ENCODE peak calls at places on chromosomes 6 and 20, in six cellular contexts. One of them, this sample, is unnamed.

GRCh38 chr20:42260216-42260615 is 642.0 kb upstream of the CHD6 start:
- DNase-seq in cardiac fibroblast: no peak
- DNase-seq in HFFc6: no peak
- DNase-seq in esophagus squamous epithelium: no peak
- DNase-seq in RWPE1: no peak
- DNase-seq in AG09309: no peak
- DNase-seq in this sample: no peak

GRCh38 chr20:4136078-4136966 is 121.0 kb upstream of the RNF24 start:
- DNase-seq in cardiac fibroblast: peak
- DNase-seq in HFFc6: no peak
- DNase-seq in esophagus squamous epithelium: no peak
- DNase-seq in RWPE1: no peak
- DNase-seq in AG09309: no peak
- DNase-seq in this sample: no peak

GRCh38 chr6:21019614-21020013 is 485.4 kb downstream of the CDKAL1 start:
- DNase-seq in cardiac fibroblast: peak
- DNase-seq in HFFc6: no peak
- DNase-seq in esophagus squamous epithelium: no peak
- DNase-seq in RWPE1: no peak
- DNase-seq in AG09309: no peak
- DNase-seq in this sample: no peak

GRCh38 chr20:17541596-17541995 is 10.4 kb upstream of the BFSP1 start:
- DNase-seq in cardiac fibroblast: no peak
- DNase-seq in HFFc6: no peak
- DNase-seq in esophagus squamous epithelium: no peak
- DNase-seq in RWPE1: no peak
- DNase-seq in AG09309: no peak
- DNase-seq in this sample: no peak

GRCh38 chr6:35037289-35038038 is 103.7 kb downstream of the TCP11 start:
- DNase-seq in cardiac fibroblast: no peak
- DNase-seq in HFFc6: no peak
- DNase-seq in esophagus squamous epithelium: no peak
- DNase-seq in RWPE1: no peak
- DNase-seq in AG09309: no peak
- DNase-seq in this sample: no peak

GRCh38 chr6:22613695-22614094 is 44.3 kb downstream of the HDGFL1 start:
- DNase-seq in cardiac fibroblast: peak
- DNase-seq in HFFc6: no peak
- DNase-seq in esophagus squamous epithelium: no peak
- DNase-seq in RWPE1: no peak
- DNase-seq in AG09309: peak
- DNase-seq in this sample: peak

GRCh38 chr6:118748311-118749062 is 97.1 kb upstream of the CEP85L start:
- DNase-seq in cardiac fibroblast: no peak
- DNase-seq in HFFc6: peak
- DNase-seq in esophagus squamous epithelium: no peak
- DNase-seq in RWPE1: no peak
- DNase-seq in AG09309: no peak
- DNase-seq in this sample: peak

GRCh38 chr6:84274856-84275255 is 47.4 kb upstream of the CEP162 start:
- DNase-seq in cardiac fibroblast: no peak
- DNase-seq in HFFc6: no peak
- DNase-seq in esophagus squamous epithelium: no peak
- DNase-seq in RWPE1: no peak
- DNase-seq in AG09309: no peak
- DNase-seq in this sample: peak

GRCh38 chr6:138654715-138655634 is 118.6 kb upstream of the CCDC28A start:
- DNase-seq in cardiac fibroblast: peak
- DNase-seq in HFFc6: peak
- DNase-seq in esophagus squamous epithelium: no peak
- DNase-seq in RWPE1: peak
- DNase-seq in AG09309: no peak
- DNase-seq in this sample: peak

GRCh38 chr20:46056970-46057855 is 28.2 kb downstream of the SLC12A5 start:
- DNase-seq in cardiac fibroblast: peak
- DNase-seq in HFFc6: peak
- DNase-seq in esophagus squamous epithelium: no peak
- DNase-seq in RWPE1: peak
- DNase-seq in AG09309: no peak
- DNase-seq in this sample: peak

GRCh38 chr6:11366183-11366933 is 133.9 kb upstream of the NEDD9 start:
- DNase-seq in cardiac fibroblast: no peak
- DNase-seq in HFFc6: no peak
- DNase-seq in esophagus squamous epithelium: no peak
- DNase-seq in RWPE1: no peak
- DNase-seq in AG09309: no peak
- DNase-seq in this sample: no peak

GRCh38 chr6:46575530-46575929 is 77.1 kb downstream of the CYP39A1 start:
- DNase-seq in cardiac fibroblast: no peak
- DNase-seq in HFFc6: no peak
- DNase-seq in esophagus squamous epithelium: no peak
- DNase-seq in RWPE1: no peak
- DNase-seq in AG09309: no peak
- DNase-seq in this sample: no peak

GRCh38 chr20:12575352-12576095 is 433.2 kb upstream of the SPTLC3 start:
- DNase-seq in cardiac fibroblast: peak
- DNase-seq in HFFc6: no peak
- DNase-seq in esophagus squamous epithelium: peak
- DNase-seq in RWPE1: no peak
- DNase-seq in AG09309: no peak
- DNase-seq in this sample: no peak

GRCh38 chr6:155495011-155495768 is 39.6 kb upstream of the NOX3 start:
- DNase-seq in cardiac fibroblast: peak
- DNase-seq in HFFc6: peak
- DNase-seq in esophagus squamous epithelium: no peak
- DNase-seq in RWPE1: no peak
- DNase-seq in AG09309: peak
- DNase-seq in this sample: peak

GRCh38 chr6:33790306-33790855 is 1.5 kb upstream of the LEMD2 start:
- DNase-seq in cardiac fibroblast: no peak
- DNase-seq in HFFc6: no peak
- DNase-seq in esophagus squamous epithelium: no peak
- DNase-seq in RWPE1: no peak
- DNase-seq in AG09309: no peak
- DNase-seq in this sample: no peak

GRCh38 chr20:25233016-25233772 is 14.7 kb upstream of the PYGB start:
- DNase-seq in cardiac fibroblast: peak
- DNase-seq in HFFc6: peak
- DNase-seq in esophagus squamous epithelium: no peak
- DNase-seq in RWPE1: peak
- DNase-seq in AG09309: no peak
- DNase-seq in this sample: peak

GRCh38 chr20:20411841-20412240 is 43.9 kb downstream of the INSM1 start:
- DNase-seq in cardiac fibroblast: no peak
- DNase-seq in HFFc6: no peak
- DNase-seq in esophagus squamous epithelium: no peak
- DNase-seq in RWPE1: no peak
- DNase-seq in AG09309: no peak
- DNase-seq in this sample: no peak

GRCh38 chr6:134021396-134022122 is 30.9 kb downstream of the SLC2A12 start:
- DNase-seq in cardiac fibroblast: no peak
- DNase-seq in HFFc6: no peak
- DNase-seq in esophagus squamous epithelium: no peak
- DNase-seq in RWPE1: no peak
- DNase-seq in AG09309: no peak
- DNase-seq in this sample: no peak

GRCh38 chr6:2843138-2843740 is 1.6 kb upstream of the SERPINB1 start:
- DNase-seq in cardiac fibroblast: peak
- DNase-seq in HFFc6: no peak
- DNase-seq in esophagus squamous epithelium: no peak
- DNase-seq in RWPE1: no peak
- DNase-seq in AG09309: no peak
- DNase-seq in this sample: no peak

GRCh38 chr20:6169251-6169650 is 46.4 kb upstream of the FERMT1 start:
- DNase-seq in cardiac fibroblast: peak
- DNase-seq in HFFc6: peak
- DNase-seq in esophagus squamous epithelium: no peak
- DNase-seq in RWPE1: peak
- DNase-seq in AG09309: no peak
- DNase-seq in this sample: no peak

GRCh38 chr6:35146453-35146852 is 5.3 kb upstream of the TCP11 start:
- DNase-seq in cardiac fibroblast: peak
- DNase-seq in HFFc6: peak
- DNase-seq in esophagus squamous epithelium: no peak
- DNase-seq in RWPE1: peak
- DNase-seq in AG09309: no peak
- DNase-seq in this sample: peak

GRCh38 chr20:61684136-61684535 is 381.5 kb downstream of the TAF4 start:
- DNase-seq in cardiac fibroblast: no peak
- DNase-seq in HFFc6: no peak
- DNase-seq in esophagus squamous epithelium: no peak
- DNase-seq in RWPE1: no peak
- DNase-seq in AG09309: no peak
- DNase-seq in this sample: no peak

GRCh38 chr6:91337967-91338366 is 751.1 kb upstream of the MAP3K7 start:
- DNase-seq in cardiac fibroblast: no peak
- DNase-seq in HFFc6: no peak
- DNase-seq in esophagus squamous epithelium: no peak
- DNase-seq in RWPE1: no peak
- DNase-seq in AG09309: no peak
- DNase-seq in this sample: no peak

GRCh38 chr6:26493258-26493657 is 6.8 kb upstream of the BTN1A1 start:
- DNase-seq in cardiac fibroblast: peak
- DNase-seq in HFFc6: peak
- DNase-seq in esophagus squamous epithelium: no peak
- DNase-seq in RWPE1: no peak
- DNase-seq in AG09309: peak
- DNase-seq in this sample: peak

GRCh38 chr6:93036835-93037234 is 382.5 kb downstream of the EPHA7 start:
- DNase-seq in cardiac fibroblast: peak
- DNase-seq in HFFc6: no peak
- DNase-seq in esophagus squamous epithelium: no peak
- DNase-seq in RWPE1: no peak
- DNase-seq in AG09309: no peak
- DNase-seq in this sample: no peak

GRCh38 chr6:148513145-148514071 is 170.8 kb downstream of the SASH1 start:
- DNase-seq in cardiac fibroblast: peak
- DNase-seq in HFFc6: peak
- DNase-seq in esophagus squamous epithelium: no peak
- DNase-seq in RWPE1: no peak
- DNase-seq in AG09309: no peak
- DNase-seq in this sample: peak

GRCh38 chr6:110878751-110879539 is 4.4 kb downstream of the AMD1 start:
- DNase-seq in cardiac fibroblast: peak
- DNase-seq in HFFc6: peak
- DNase-seq in esophagus squamous epithelium: no peak
- DNase-seq in RWPE1: no peak
- DNase-seq in AG09309: no peak
- DNase-seq in this sample: peak

GRCh38 chr20:50824137-50824536 is 29.3 kb downstream of the BCAS4 start:
- DNase-seq in cardiac fibroblast: peak
- DNase-seq in HFFc6: peak
- DNase-seq in esophagus squamous epithelium: no peak
- DNase-seq in RWPE1: no peak
- DNase-seq in AG09309: no peak
- DNase-seq in this sample: peak

GRCh38 chr6:1871936-1872335 is 262.2 kb downstream of the FOXC1 start:
- DNase-seq in cardiac fibroblast: no peak
- DNase-seq in HFFc6: no peak
- DNase-seq in esophagus squamous epithelium: no peak
- DNase-seq in RWPE1: no peak
- DNase-seq in AG09309: no peak
- DNase-seq in this sample: peak

GRCh38 chr6:82365011-82365751 is 1.6 kb downstream of the TPBG start:
- DNase-seq in cardiac fibroblast: peak
- DNase-seq in HFFc6: no peak
- DNase-seq in esophagus squamous epithelium: no peak
- DNase-seq in RWPE1: peak
- DNase-seq in AG09309: no peak
- DNase-seq in this sample: peak
- TF ChIP-seq CTCF in cardiac fibroblast: peak
- TF ChIP-seq CTCF in HFFc6: peak
- TF ChIP-seq CTCF in esophagus squamous epithelium: no peak
- TF ChIP-seq CTCF in RWPE1: peak
- TF ChIP-seq CTCF in AG09309: peak
- TF ChIP-seq CTCF in this sample: no peak

DNA sequence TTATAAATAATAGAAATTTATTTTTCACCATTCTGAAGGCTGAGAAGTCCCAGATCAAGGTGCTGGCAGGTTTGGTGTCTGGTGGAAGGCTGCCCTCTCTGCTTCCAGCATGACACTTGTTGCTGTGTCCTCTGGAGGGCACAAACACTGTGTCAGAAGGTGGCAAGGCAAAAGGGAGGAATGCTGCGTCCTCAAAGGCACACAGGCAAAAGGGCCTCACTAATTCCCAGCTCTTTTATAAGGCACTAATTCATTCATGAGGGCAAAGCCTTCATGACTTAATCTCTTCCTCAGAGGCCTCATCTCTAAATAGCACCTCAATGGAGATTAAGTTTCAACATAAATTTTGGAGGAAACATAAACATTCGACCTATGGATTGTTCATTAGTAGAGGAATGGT is 209.5 kb upstream of the SMLR1 start:
- DNase-seq in cardiac fibroblast: no peak
- DNase-seq in HFFc6: no peak
- DNase-seq in esophagus squamous epithelium: no peak
- DNase-seq in RWPE1: no peak
- DNase-seq in AG09309: no peak
- DNase-seq in this sample: no peak
- TF ChIP-seq CTCF in cardiac fibroblast: no peak
- TF ChIP-seq CTCF in HFFc6: no peak
- TF ChIP-seq CTCF in esophagus squamous epithelium: no peak
- TF ChIP-seq CTCF in RWPE1: no peak
- TF ChIP-seq CTCF in AG09309: no peak
- TF ChIP-seq CTCF in this sample: no peak

GRCh38 chr20:38726849-38727601 is 2.7 kb downstream of the SLC32A1 start:
- DNase-seq in cardiac fibroblast: no peak
- DNase-seq in HFFc6: no peak
- DNase-seq in esophagus squamous epithelium: no peak
- DNase-seq in RWPE1: no peak
- DNase-seq in AG09309: no peak
- DNase-seq in this sample: no peak
- TF ChIP-seq CTCF in cardiac fibroblast: peak
- TF ChIP-seq CTCF in HFFc6: peak
- TF ChIP-seq CTCF in esophagus squamous epithelium: no peak
- TF ChIP-seq CTCF in RWPE1: peak
- TF ChIP-seq CTCF in AG09309: no peak
- TF ChIP-seq CTCF in this sample: no peak

GRCh38 chr20:53917145-53918009 is 153.0 kb downstream of the BCAS1 start:
- DNase-seq in cardiac fibroblast: peak
- DNase-seq in HFFc6: peak
- DNase-seq in esophagus squamous epithelium: no peak
- DNase-seq in RWPE1: no peak
- DNase-seq in AG09309: no peak
- DNase-seq in this sample: peak

GRCh38 chr20:53916173-53916512 is 154.3 kb downstream of the BCAS1 start:
- DNase-seq in cardiac fibroblast: no peak
- DNase-seq in HFFc6: no peak
- DNase-seq in esophagus squamous epithelium: no peak
- DNase-seq in RWPE1: no peak
- DNase-seq in AG09309: no peak
- DNase-seq in this sample: no peak

GRCh38 chr20:53915459-53916172 is 154.8 kb downstream of the BCAS1 start:
- DNase-seq in cardiac fibroblast: peak
- DNase-seq in HFFc6: peak
- DNase-seq in esophagus squamous epithelium: peak
- DNase-seq in RWPE1: peak
- DNase-seq in AG09309: peak
- DNase-seq in this sample: peak

GRCh38 chr20:53914091-53914860 is 156.1 kb downstream of the BCAS1 start:
- DNase-seq in cardiac fibroblast: peak
- DNase-seq in HFFc6: no peak
- DNase-seq in esophagus squamous epithelium: no peak
- DNase-seq in RWPE1: no peak
- DNase-seq in AG09309: peak
- DNase-seq in this sample: no peak

GRCh38 chr20:53914861-53915458 is 155.4 kb downstream of the BCAS1 start:
- DNase-seq in cardiac fibroblast: no peak
- DNase-seq in HFFc6: no peak
- DNase-seq in esophagus squamous epithelium: no peak
- DNase-seq in RWPE1: no peak
- DNase-seq in AG09309: no peak
- DNase-seq in this sample: no peak
- TF ChIP-seq CTCF in cardiac fibroblast: no peak
- TF ChIP-seq CTCF in HFFc6: no peak
- TF ChIP-seq CTCF in esophagus squamous epithelium: no peak
- TF ChIP-seq CTCF in RWPE1: no peak
- TF ChIP-seq CTCF in AG09309: no peak
- TF ChIP-seq CTCF in this sample: no peak

This sample was measured in foreskin fibroblast.